ENCODE peak calls at places on chromosomes 3 and 15, in nine cellular contexts. F is GM13976, H is mesothelial cell of epicardium, M is DND-41, W is fibroblast of pulmonary artery, O is kidney, A is progenitor cell of endocrine pancreas, P is suprapubic skin, X is GM13977. D is an unnamed sample.
A peak's percentile ranks its signal among the peaks of the same experiment; 100 is the strongest.

GRCh38 chr15:39404767-39405173 is 176.1 kb upstream of the THBS1 start:
- DNase-seq in P (no peak), M (no peak), A (no peak), X (no peak), O (no peak), H (no peak), W (peak; percentile 97), F (no peak), D (no peak)

GRCh38 chr3:124934577-124934976 is at the start of gene MUC13:
- DNase-seq in O (no peak), W (no peak), A (no peak), X (no peak), F (no peak), H (no peak), P (no peak), M (no peak), D (no peak)

GRCh38 chr3:181700168-181701087 is 11.3 kb upstream of the SOX2 start:
- DNase-seq in X (peak; percentile 75), A (peak; percentile 54), O (no peak), W (peak; percentile 85), F (peak; percentile 72), H (peak; percentile 77), P (no peak), M (peak; percentile 62), D (peak; percentile 70)

GRCh38 chr3:125141596-125142417 is 70.7 kb downstream of the SLC12A8 start:
- DNase-seq in P (no peak), M (no peak), W (peak; percentile 52), H (peak; percentile 51), X (peak; percentile 79), F (peak; percentile 88), A (peak; percentile 41), O (peak; percentile 94), D (peak; percentile 81)

GRCh38 chr3:177589921-177590336 is 392.6 kb upstream of the TBL1XR1 start:
- DNase-seq in M (no peak), H (no peak), X (peak; percentile 48), W (peak; percentile 95), A (no peak), P (no peak), F (peak; percentile 31), O (no peak), D (peak; percentile 34)

GRCh38 chr3:46935168-46935858 is 41.2 kb downstream of the CCDC12 start:
- DNase-seq in X (no peak), M (no peak), W (peak; percentile 97), O (peak; percentile 92), P (no peak), H (peak; percentile 63), F (no peak), A (no peak), D (no peak)

GRCh38 chr3:55330756-55331155 is 156.3 kb downstream of the WNT5A start:
- DNase-seq in W (no peak), O (no peak), M (no peak), H (no peak), P (no peak), A (no peak), X (no peak), F (no peak), D (no peak)

GRCh38 chr3:194928831-194929594 is 243.3 kb downstream of the FAM43A start:
- DNase-seq in P (no peak), X (no peak), M (no peak), A (no peak), F (no peak), H (no peak), W (peak; percentile 27), O (no peak), D (no peak)

GRCh38 chr3:41188291-41188690 is 11.0 kb upstream of the CTNNB1 start:
- DNase-seq in F (no peak), M (no peak), A (no peak), P (no peak), O (no peak), W (no peak), H (no peak), X (no peak), D (no peak)

GRCh38 chr15:70495988-70496387 is 267.4 kb downstream of the UACA start:
- DNase-seq in W (no peak), H (no peak), X (no peak), O (no peak), A (no peak), P (no peak), M (no peak), F (no peak), D (no peak)

GRCh38 chr3:156522673-156523072 is 32.2 kb downstream of the SSR3 start:
- DNase-seq in A (no peak), F (no peak), P (no peak), O (no peak), H (no peak), M (no peak), X (no peak), W (no peak), D (no peak)

DNA sequence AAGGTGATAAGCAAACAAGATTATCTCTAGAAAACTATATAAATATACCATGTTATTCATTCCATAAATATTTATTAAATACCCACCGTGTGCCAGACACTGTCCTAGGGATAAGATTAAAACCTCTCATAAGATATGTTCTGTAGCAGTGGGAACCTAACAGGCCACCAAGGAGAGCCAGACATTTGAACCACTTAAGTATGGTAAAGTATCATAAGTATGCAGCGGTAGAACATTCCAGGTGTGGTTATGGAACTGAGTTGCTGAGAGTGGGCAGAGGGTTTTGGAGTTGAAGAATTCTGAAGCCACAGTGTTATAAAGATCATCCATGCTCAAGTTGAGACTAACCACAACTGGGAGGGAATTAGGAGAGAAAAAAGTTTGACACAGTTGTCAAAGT is 14.7 kb downstream of the FILIP1L start:
- DNase-seq in W (no peak), M (no peak), F (no peak), A (no peak), X (no peak), P (no peak), O (no peak), H (no peak), D (no peak)
- TF ChIP-seq CTCF in W (no peak), M (no peak), F (no peak), A (no peak), X (no peak), P (no peak), O (no peak), H (no peak), D (no peak)

GRCh38 chr3:98608029-98608428 is 14.6 kb upstream of the CPOX start:
- DNase-seq in O (no peak), H (no peak), A (no peak), X (no peak), M (no peak), F (no peak), P (no peak), W (no peak), D (no peak)

GRCh38 chr3:98612996-98613517 is 19.6 kb upstream of the CPOX start:
- DNase-seq in P (no peak), O (no peak), M (no peak), X (no peak), W (no peak), H (no peak), A (no peak), F (no peak), D (no peak)

GRCh38 chr3:98613616-98614015 is 20.2 kb upstream of the CPOX start:
- DNase-seq in X (no peak), F (no peak), H (no peak), O (no peak), M (no peak), W (peak; percentile 29), P (no peak), A (no peak), D (no peak)

GRCh38 chr3:98617841-98618240 is 24.4 kb upstream of the CPOX start:
- DNase-seq in W (no peak), P (no peak), X (no peak), A (no peak), M (no peak), F (no peak), H (no peak), O (no peak), D (no peak)

GRCh38 chr3:98612587-98612986 is 19.2 kb upstream of the CPOX start:
- DNase-seq in W (peak; percentile 11), A (no peak), P (peak; percentile 75), M (peak; percentile 32), H (no peak), F (no peak), X (no peak), O (no peak), D (no peak)
- TF ChIP-seq CTCF in W (peak; percentile 5), A (no peak), P (peak; percentile 33), M (peak; percentile 50), H (no peak), F (no peak), X (peak; percentile 34), O (no peak), D (no peak)

GRCh38 chr3:160205606-160206005 is 19.6 kb upstream of the C3orf80 start:
- DNase-seq in M (no peak), X (no peak), H (no peak), O (no peak), F (no peak), W (peak; percentile 29), A (no peak), P (no peak), D (no peak)

GRCh38 chr3:160213181-160213580 is 12.0 kb upstream of the C3orf80 start:
- DNase-seq in O (no peak), H (no peak), W (no peak), M (no peak), X (no peak), P (no peak), F (no peak), A (no peak), D (no peak)

GRCh38 chr3:160210799-160211221 is 14.4 kb upstream of the C3orf80 start:
- DNase-seq in H (no peak), X (peak; percentile 19), F (no peak), M (no peak), P (no peak), O (no peak), W (peak; percentile 81), A (no peak), D (no peak)
- TF ChIP-seq CTCF in H (no peak), X (peak; percentile 31), F (no peak), M (no peak), P (no peak), O (no peak), W (peak; percentile 58), A (peak; percentile 16), D (no peak)

DNA sequence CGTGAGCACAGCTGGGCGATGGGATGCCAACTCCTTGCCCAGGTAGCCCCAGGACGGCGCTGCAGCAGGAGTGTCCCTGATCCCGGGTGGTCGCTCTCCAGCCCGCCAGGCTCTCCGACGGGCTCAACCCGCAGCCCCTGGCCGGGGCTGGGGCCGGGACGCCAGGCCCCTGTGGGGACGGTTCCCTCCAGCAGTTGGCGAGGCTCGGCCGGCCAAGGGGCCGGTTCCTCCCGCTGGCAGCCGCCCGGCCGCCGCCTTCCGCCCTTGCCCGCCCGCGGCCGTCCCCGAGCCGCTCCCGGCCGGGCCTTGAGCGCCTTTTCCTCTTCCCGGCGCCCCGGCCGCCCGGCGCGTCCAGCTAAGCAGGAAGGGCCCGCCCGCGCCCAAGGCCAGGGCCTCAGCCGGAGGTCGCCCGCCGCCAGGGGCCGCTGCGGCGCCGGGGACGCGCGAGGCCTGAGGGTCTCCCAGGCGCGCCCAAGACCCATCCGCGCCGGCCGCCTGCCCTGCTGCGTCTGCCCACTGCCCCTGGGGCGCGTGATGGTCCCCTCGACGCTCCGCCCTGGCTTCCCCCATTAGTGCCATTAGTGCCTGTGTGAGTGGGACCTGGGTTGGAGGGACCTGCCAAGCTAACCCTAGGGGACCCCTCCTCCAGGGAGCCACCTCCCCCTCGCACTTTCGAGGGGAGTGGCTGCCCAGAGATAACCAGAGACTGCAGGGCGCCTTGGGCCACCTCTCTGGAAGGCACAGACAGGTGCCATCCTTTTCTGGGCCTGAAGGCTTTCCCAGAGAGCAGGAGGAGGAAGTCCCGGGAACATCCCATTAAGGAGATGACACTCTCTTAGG is 106.4 kb downstream of the FBLN2 start:
- DNase-seq in P (no peak), W (peak; percentile 38), F (peak; percentile 69), A (peak; percentile 83), H (peak; percentile 83), O (no peak), X (peak; percentile 74), M (no peak), D (peak; percentile 57)
- TF ChIP-seq CTCF in P (no peak), W (no peak), F (peak; percentile 58), A (peak; percentile 87), H (peak; percentile 47), O (peak; percentile 31), X (peak; percentile 54), M (no peak), D (peak; percentile 41)

D was measured in GM10248.